ENCODE peak calls at places on chromosomes 6 and 20, in six cellular contexts. Y is GM13977, U is cardiac fibroblast, M is psoas muscle, L is HCT116, B is Panc1. H is an unnamed sample.

GRCh38 chr6:36839819-36840379 is 655 bp upstream of the CPNE5 start:
- DNase-seq in Y (peak), U (no peak), M (peak), L (peak), B (no peak), H (peak)

GRCh38 chr6:157985378-157986155 is 3.9 kb downstream of the SYNJ2 start:
- DNase-seq in Y (no peak), U (no peak), M (no peak), L (no peak), B (no peak), H (no peak)

GRCh38 chr6:39808934-39809333 is 16.8 kb downstream of the DAAM2 start:
- DNase-seq in Y (no peak), U (no peak), M (no peak), L (no peak), B (no peak), H (no peak)

GRCh38 chr20:59737816-59738215 is 133.5 kb downstream of the PHACTR3 start:
- DNase-seq in Y (no peak), U (no peak), M (no peak), L (no peak), B (no peak), H (no peak)

GRCh38 chr20:5222919-5223634 is 93.7 kb downstream of the PROKR2 start:
- DNase-seq in Y (peak), U (peak), M (peak), L (peak), B (peak), H (peak)

GRCh38 chr20:44598413-44599290 is 16.3 kb downstream of the PKIG start:
- DNase-seq in Y (no peak), U (peak), M (peak), L (no peak), B (no peak), H (no peak)

GRCh38 chr6:1770435-1770843 is 160.7 kb downstream of the FOXC1 start:
- DNase-seq in Y (no peak), U (no peak), M (no peak), L (no peak), B (no peak), H (no peak)

GRCh38 chr20:20761302-20761701 is 48.9 kb upstream of the RALGAPA2 start:
- DNase-seq in Y (no peak), U (no peak), M (no peak), L (no peak), B (no peak), H (no peak)

GRCh38 chr20:35120012-35120701 is 27.0 kb downstream of the EDEM2 start:
- DNase-seq in Y (no peak), U (peak), M (no peak), L (no peak), B (no peak), H (no peak)

GRCh38 chr6:36110863-36111262 is 19.4 kb upstream of the MAPK13 start:
- DNase-seq in Y (no peak), U (no peak), M (no peak), L (no peak), B (no peak), H (no peak)

GRCh38 chr6:157763129-157763893 is 59.7 kb upstream of the SNX9 start:
- DNase-seq in Y (no peak), U (peak), M (peak), L (peak), B (peak), H (no peak)

GRCh38 chr6:25006565-25007001 is 70.8 kb upstream of the RIPOR2 start:
- DNase-seq in Y (no peak), U (peak), M (peak), L (peak), B (no peak), H (peak)

GRCh38 chr20:50536333-50536732 is 26.1 kb downstream of the PTPN1 start:
- DNase-seq in Y (no peak), U (no peak), M (no peak), L (no peak), B (no peak), H (no peak)

GRCh38 chr6:96781557-96781956 is 55.7 kb downstream of the GPR63 start:
- DNase-seq in Y (no peak), U (no peak), M (no peak), L (no peak), B (no peak), H (no peak)

GRCh38 chr20:52311209-52311794 is 119.7 kb upstream of the ZFP64 start:
- DNase-seq in Y (no peak), U (no peak), M (no peak), L (no peak), B (no peak), H (no peak)

GRCh38 chr20:40524071-40524470 is 165.0 kb downstream of the MAFB start:
- DNase-seq in Y (no peak), U (peak), M (no peak), L (no peak), B (no peak), H (no peak)

GRCh38 chr6:116083052-116083451 is 17.6 kb upstream of the NT5DC1 start:
- DNase-seq in Y (no peak), U (no peak), M (no peak), L (no peak), B (no peak), H (no peak)

GRCh38 chr6:27593861-27594260 is 121.0 kb upstream of the ZNF184 start:
- DNase-seq in Y (no peak), U (no peak), M (no peak), L (no peak), B (no peak), H (no peak)

GRCh38 chr20:58457083-58457680 is 58.0 kb downstream of the APCDD1L start:
- DNase-seq in Y (no peak), U (peak), M (no peak), L (no peak), B (no peak), H (no peak)

GRCh38 chr6:11605507-11605905 is 68.0 kb downstream of the TMEM170B start:
- DNase-seq in Y (no peak), U (no peak), M (no peak), L (no peak), B (no peak), H (no peak)

GRCh38 chr20:20297752-20298151 is 70.2 kb upstream of the INSM1 start:
- DNase-seq in Y (no peak), U (no peak), M (no peak), L (no peak), B (no peak), H (no peak)

GRCh38 chr6:15375638-15376290 is 129.9 kb downstream of the JARID2 start:
- DNase-seq in Y (no peak), U (no peak), M (no peak), L (no peak), B (no peak), H (no peak)

GRCh38 chr20:37406010-37406998 is 60.4 kb downstream of the SRC start:
- DNase-seq in Y (peak), U (peak), M (no peak), L (no peak), B (no peak), H (peak)

GRCh38 chr6:95846652-95847051 is 169.1 kb upstream of the FUT9 start:
- DNase-seq in Y (no peak), U (no peak), M (no peak), L (no peak), B (no peak), H (no peak)

GRCh38 chr6:153947817-153948447 is 91.1 kb upstream of the OPRM1 start:
- DNase-seq in Y (peak), U (peak), M (no peak), L (peak), B (peak), H (peak)

GRCh38 chr20:15862178-15862577 is 711.1 kb downstream of the KIF16B start:
- DNase-seq in Y (no peak), U (no peak), M (no peak), L (no peak), B (no peak), H (no peak)

GRCh38 chr6:157269261-157269794 is 54.0 kb downstream of the TMEM242 start:
- DNase-seq in Y (no peak), U (peak), M (peak), L (no peak), B (no peak), H (no peak)

GRCh38 chr6:41734666-41735426 is 562 bp downstream of the TFEB start:
- DNase-seq in Y (peak), U (peak), M (peak), L (peak), B (no peak), H (peak)

GRCh38 chr20:48405909-48406308 is 421.9 kb downstream of the PREX1 start:
- DNase-seq in Y (no peak), U (no peak), M (no peak), L (no peak), B (no peak), H (no peak)

GRCh38 chr20:46552460-46553420 is 2.3 kb upstream of the OCSTAMP start:
- DNase-seq in Y (peak), U (no peak), M (no peak), L (no peak), B (no peak), H (peak)

GRCh38 chr6:141580988-141581387 is 551.7 kb upstream of the GJE1 start:
- DNase-seq in Y (no peak), U (peak), M (no peak), L (no peak), B (no peak), H (no peak)

GRCh38 chr6:133277895-133278545 is 36.9 kb downstream of the EYA4 start:
- DNase-seq in Y (no peak), U (no peak), M (no peak), L (no peak), B (no peak), H (no peak)

GRCh38 chr6:49549691-49550412 is 616 bp upstream of the C6orf141 start:
- DNase-seq in Y (no peak), U (no peak), M (no peak), L (no peak), B (no peak), H (no peak)

GRCh38 chr20:56343861-56344381 is 14.9 kb upstream of the FAM210B start:
- DNase-seq in Y (peak), U (peak), M (no peak), L (no peak), B (no peak), H (peak)

GRCh38 chr20:17650816-17651760 is 31.0 kb downstream of the RRBP1 start:
- DNase-seq in Y (no peak), U (peak), M (peak), L (no peak), B (no peak), H (no peak)

GRCh38 chr6:100344761-100345160 is 120.0 kb downstream of the SIM1 start:
- DNase-seq in Y (no peak), U (peak), M (no peak), L (no peak), B (peak), H (no peak)

GRCh38 chr20:31713312-31714049 is 9.2 kb downstream of the BCL2L1 start:
- DNase-seq in Y (no peak), U (peak), M (peak), L (peak), B (no peak), H (no peak)

GRCh38 chr20:47502271-47502730 is 614 bp downstream of the NCOA3 start:
- DNase-seq in Y (no peak), U (peak), M (no peak), L (no peak), B (no peak), H (no peak)

GRCh38 chr6:151805286-151805840 is 2.1 kb upstream of the ESR1 start:
- DNase-seq in Y (no peak), U (no peak), M (peak), L (no peak), B (no peak), H (no peak)

GRCh38 chr20:63594043-63594561 is 20.1 kb upstream of the HELZ2 start:
- DNase-seq in Y (no peak), U (peak), M (no peak), L (no peak), B (no peak), H (no peak)

GRCh38 chr6:104483225-104483834 is 376.4 kb downstream of the HACE1 start:
- DNase-seq in Y (no peak), U (peak), M (no peak), L (peak), B (peak), H (no peak)
- TF ChIP-seq CTCF in Y (peak), U (peak), M (no peak), L (peak), B (peak), H (peak)

GRCh38 chr6:31689249-31690110 is 8.6 kb upstream of the LY6G5C start:
- DNase-seq in Y (no peak), U (no peak), M (no peak), L (no peak), B (no peak), H (no peak)
- TF ChIP-seq CTCF in Y (peak), U (peak), M (no peak), L (no peak), B (no peak), H (no peak)

GRCh38 chr6:44113396-44113795 is 13.9 kb downstream of the MRPL14 start:
- DNase-seq in Y (no peak), U (no peak), M (no peak), L (no peak), B (no peak), H (no peak)
- TF ChIP-seq CTCF in Y (no peak), U (peak), M (peak), L (no peak), B (no peak), H (peak)

DNA sequence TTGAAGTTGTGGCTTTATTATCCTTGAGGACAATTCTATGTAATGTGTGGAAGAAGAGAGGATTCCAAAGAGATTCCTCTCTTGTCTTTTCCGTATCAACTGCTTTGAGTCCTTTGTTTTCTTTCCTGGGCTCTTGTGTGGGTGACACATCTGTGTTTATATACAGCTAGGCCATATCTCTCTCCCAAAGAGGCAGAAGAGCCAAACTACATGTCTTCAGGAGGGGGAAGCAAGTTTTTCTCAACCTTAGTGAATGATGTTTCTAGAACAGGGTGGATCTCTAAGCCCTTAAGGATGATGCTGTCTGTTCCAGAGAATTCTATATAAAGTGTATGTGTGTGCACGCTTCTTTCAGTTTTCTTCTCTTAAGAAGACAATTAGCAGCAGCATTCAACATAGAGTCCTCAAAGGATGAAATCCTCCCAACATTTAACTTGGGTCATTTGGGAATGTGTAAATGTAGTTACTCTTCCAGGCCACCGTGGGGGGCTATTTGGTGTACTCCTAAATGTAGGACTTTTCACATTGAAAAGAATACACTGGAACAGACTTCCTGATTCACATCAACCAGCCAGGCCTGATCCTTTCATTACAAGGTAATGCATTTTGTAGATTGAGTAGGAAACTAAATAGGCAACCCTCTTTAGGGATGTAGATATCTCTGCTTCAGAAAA is 92.8 kb upstream of the EEF1E1 start:
- DNase-seq in Y (no peak), U (no peak), M (no peak), L (peak), B (no peak), H (no peak)
- TF ChIP-seq CTCF in Y (no peak), U (no peak), M (no peak), L (peak), B (peak), H (peak)

GRCh38 chr6:22146581-22147468 is 150.0 kb downstream of the PRL start:
- DNase-seq in Y (no peak), U (no peak), M (peak), L (no peak), B (no peak), H (no peak)

GRCh38 chr6:22147469-22147815 is 149.4 kb downstream of the PRL start:
- DNase-seq in Y (no peak), U (no peak), M (no peak), L (no peak), B (no peak), H (no peak)

GRCh38 chr6:22147983-22148797 is 148.6 kb downstream of the PRL start:
- DNase-seq in Y (no peak), U (peak), M (no peak), L (no peak), B (no peak), H (no peak)

GRCh38 chr6:22145294-22145693 is 151.5 kb downstream of the PRL start:
- DNase-seq in Y (no peak), U (no peak), M (no peak), L (no peak), B (no peak), H (no peak)

DNA sequence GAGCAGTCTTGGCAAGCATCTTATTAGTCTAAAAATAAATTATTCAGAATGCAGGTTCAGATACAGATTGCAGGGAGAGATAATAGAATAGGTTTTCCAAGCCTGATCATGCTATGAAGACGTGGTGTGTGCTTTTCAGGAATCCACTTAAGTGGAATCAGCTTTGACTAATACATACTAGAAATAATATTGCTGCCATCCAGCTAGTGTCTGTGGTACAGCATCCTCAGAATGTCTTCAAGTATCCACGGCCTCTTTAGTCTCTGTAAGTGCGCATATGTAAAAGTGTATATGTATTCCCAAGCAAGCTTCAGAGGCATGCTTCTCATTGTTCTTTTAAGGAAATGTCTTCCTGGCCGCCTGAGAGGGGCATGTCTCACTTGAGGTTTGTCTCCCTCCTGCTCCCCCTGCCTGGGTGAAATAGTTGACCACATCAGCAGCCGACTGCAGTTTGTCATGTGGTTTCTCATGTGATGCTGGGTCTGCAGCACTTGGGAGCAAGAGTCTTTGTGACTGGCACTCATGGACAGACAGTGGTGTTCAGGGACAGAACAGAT is 150.9 kb downstream of the PRL start:
- DNase-seq in Y (no peak), U (peak), M (no peak), L (no peak), B (peak), H (no peak)
- TF ChIP-seq CTCF in Y (no peak), U (no peak), M (no peak), L (no peak), B (no peak), H (no peak)